ENCODE peak calls at places on chromosome 3, in eight cellular contexts. X is substantia nigra; R is IMR-90; L is colonic mucosa; P is SJSA1; Q is stimulated activated CD8-positive, alpha-beta memory T cell treated with anti-CD3 and anti-CD28 coated beads, Interleukin-12 subunit alpha, Interleukin-12 subunit beta, amount 100 ng/mL, for 1 hour; B is heart left ventricle; W is EH. J is an unnamed sample.

GRCh38 chr3:141064255-141064926 is 13.2 kb downstream of the SPSB4 start:
- DNase-seq in L (no peak), W (no peak), R (no peak), Q (no peak), X (no peak), B (no peak), P (no peak), J (no peak)

GRCh38 chr3:56928379-56929068 is 126.8 kb upstream of the ARHGEF3 start:
- DNase-seq in W (peak), X (no peak), L (no peak), Q (no peak), P (peak), B (peak), R (no peak), J (no peak)

GRCh38 chr3:43997788-43998373 is 243.8 kb upstream of the TOPAZ1 start:
- DNase-seq in L (no peak), X (no peak), R (no peak), P (no peak), Q (no peak), B (no peak), W (no peak), J (no peak)

GRCh38 chr3:184485256-184485655 is 76.3 kb upstream of the EPHB3 start:
- DNase-seq in Q (no peak), X (no peak), W (no peak), L (no peak), R (no peak), B (no peak), P (peak), J (no peak)

GRCh38 chr3:126356373-126357298 is 572 bp downstream of the KLF15 start:
- DNase-seq in Q (no peak), L (no peak), R (no peak), B (peak), W (no peak), X (no peak), P (no peak), J (peak)

GRCh38 chr3:128804017-128804816 is 75.2 kb upstream of the ACAD9 start:
- DNase-seq in R (peak), Q (no peak), L (no peak), B (no peak), W (peak), P (peak), X (no peak), J (no peak)

GRCh38 chr3:11948866-11949265 is 55.3 kb upstream of the SYN2 start:
- DNase-seq in B (no peak), W (no peak), P (no peak), X (no peak), L (no peak), Q (no peak), R (no peak), J (no peak)

GRCh38 chr3:121018917-121019321 is 110.9 kb downstream of the STXBP5L start:
- DNase-seq in W (no peak), Q (no peak), L (no peak), R (no peak), X (no peak), B (peak), P (no peak), J (no peak)

GRCh38 chr3:4302747-4303146 is 422 bp upstream of the SETMAR start:
- DNase-seq in B (no peak), W (no peak), L (peak), R (no peak), Q (no peak), P (no peak), X (no peak), J (no peak)

GRCh38 chr3:184186184-184186901 is at the start of gene ABCF3:
- DNase-seq in Q (no peak), X (no peak), L (peak), W (peak), R (peak), P (no peak), B (peak), J (peak)

GRCh38 chr3:159904455-159904854 is 84.2 kb upstream of the IL12A start:
- DNase-seq in Q (no peak), B (no peak), X (no peak), L (no peak), R (no peak), W (no peak), P (no peak), J (no peak)